ENCODE peak calls at places on chromosomes 12 and 14, in six cellular contexts. X is PC-9, M is GM12878, I is breast epithelium, D is GM23338, T is psoas muscle. U is an unnamed sample.

GRCh38 chr14:55706893-55707292 is 126.9 kb downstream of the KTN1 start:
- DNase-seq in X (no peak), M (no peak), I (no peak), D (no peak), T (no peak), U (no peak)

GRCh38 chr12:111436811-111437210 is 31.1 kb downstream of the SH2B3 start:
- DNase-seq in X (no peak), M (no peak), I (no peak), D (no peak), T (no peak), U (no peak)

GRCh38 chr14:49768301-49769121 is 558 bp downstream of the KLHDC2 start:
- DNase-seq in X (peak; percentile 58), M (no peak), I (peak; percentile 57), D (peak; percentile 67), T (peak; percentile 64), U (peak; percentile 55)

GRCh38 chr14:73472182-73473114 is 14.1 kb upstream of the NUMB start:
- DNase-seq in X (no peak), M (peak; percentile 57), I (no peak), D (peak; percentile 86), T (no peak), U (no peak)

GRCh38 chr12:40344312-40344711 is 119.5 kb downstream of the LRRK2 start:
- DNase-seq in X (no peak), M (no peak), I (no peak), D (no peak), T (no peak), U (no peak)

GRCh38 chr14:96574633-96575191 is 72.5 kb downstream of the PAPOLA start:
- DNase-seq in X (no peak), M (no peak), I (no peak), D (no peak), T (no peak), U (no peak)

GRCh38 chr14:89251066-89251465 is 166.0 kb downstream of the FOXN3 start:
- DNase-seq in X (no peak), M (no peak), I (no peak), D (peak; percentile 52), T (no peak), U (no peak)

GRCh38 chr14:34461334-34462131 is 507 bp downstream of the SPTSSA start:
- DNase-seq in X (peak; percentile 32), M (no peak), I (no peak), D (peak; percentile 77), T (peak; percentile 55), U (peak; percentile 47)

GRCh38 chr14:67335781-67336180 is 23.8 kb downstream of the ATP6V1D start:
- DNase-seq in X (no peak), M (no peak), I (no peak), D (peak; percentile 80), T (no peak), U (no peak)

GRCh38 chr14:89630096-89630829 is 213.2 kb upstream of the FOXN3 start:
- DNase-seq in X (no peak), M (no peak), I (no peak), D (no peak), T (no peak), U (no peak)

GRCh38 chr14:75926431-75926830 is 55.4 kb downstream of the TGFB3 start:
- DNase-seq in X (no peak), M (no peak), I (no peak), D (no peak), T (no peak), U (no peak)

DNA sequence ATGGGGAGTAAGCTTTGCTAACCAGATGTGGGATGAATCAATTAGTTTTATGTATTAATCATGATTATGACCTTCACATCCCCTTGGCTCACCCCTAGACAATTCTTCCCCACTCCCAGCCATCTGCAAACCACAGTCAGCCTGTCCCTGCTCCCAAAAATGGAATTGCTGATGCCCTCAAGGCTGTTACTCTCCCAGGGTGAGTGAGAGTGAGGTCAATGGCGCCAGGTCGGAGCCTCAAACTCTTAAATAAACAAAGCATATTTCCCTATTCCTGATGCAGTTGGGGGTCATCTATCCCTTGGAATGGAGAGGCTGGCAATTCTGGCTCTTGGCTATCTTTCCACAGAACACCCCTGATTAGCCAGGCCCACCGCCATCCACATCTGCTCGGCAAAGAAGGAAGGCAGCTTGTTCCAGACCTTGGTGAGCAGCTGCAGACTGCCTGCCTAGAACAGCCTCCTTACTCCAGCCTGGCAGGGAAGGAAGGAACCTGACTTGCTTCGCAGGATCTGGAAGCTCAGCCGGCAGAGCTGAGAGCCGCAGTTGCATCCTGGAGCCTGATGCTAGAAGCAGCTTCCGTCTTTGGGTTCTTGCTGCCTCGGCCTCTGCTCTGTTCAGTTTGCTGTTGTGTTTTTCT is 57.0 kb downstream of the SMUG1 start:
- DNase-seq in X (no peak), M (no peak), I (no peak), D (no peak), T (no peak), U (no peak)
- H3K27me3 ChIP-seq in X (peaks cover 14% of the 10 kb centered on the region), M (peaks cover 13% of the 10 kb centered on the region), I (no peaks in the 10 kb centered on the region), D (peaks cover 100% of the 10 kb centered on the region), T (peaks cover 10% of the 10 kb centered on the region), U (no peaks in the 10 kb centered on the region)

GRCh38 chr12:125210104-125210755 is 145.0 kb downstream of the AACS start:
- DNase-seq in X (no peak), M (no peak), I (no peak), D (no peak), T (no peak), U (no peak)
- TF ChIP-seq CTCF in X (no peak), M (no peak), I (no peak), D (no peak), T (no peak), U (no peak)

GRCh38 chr14:93939304-93940229 is 12.4 kb downstream of the FAM181A start:
- DNase-seq in X (peak; percentile 59), M (peak; percentile 25), I (peak; percentile 61), D (peak; percentile 89), T (peak; percentile 82), U (peak; percentile 82)

GRCh38 chr14:93937519-93937918 is 10.4 kb downstream of the FAM181A start:
- DNase-seq in X (no peak), M (no peak), I (no peak), D (no peak), T (peak; percentile 52), U (no peak)

GRCh38 chr14:93936926-93937325 is 9.8 kb downstream of the FAM181A start:
- DNase-seq in X (no peak), M (no peak), I (no peak), D (no peak), T (no peak), U (no peak)

GRCh38 chr14:93940437-93940836 is 13.3 kb downstream of the FAM181A start:
- DNase-seq in X (no peak), M (no peak), I (no peak), D (no peak), T (no peak), U (no peak)

DNA sequence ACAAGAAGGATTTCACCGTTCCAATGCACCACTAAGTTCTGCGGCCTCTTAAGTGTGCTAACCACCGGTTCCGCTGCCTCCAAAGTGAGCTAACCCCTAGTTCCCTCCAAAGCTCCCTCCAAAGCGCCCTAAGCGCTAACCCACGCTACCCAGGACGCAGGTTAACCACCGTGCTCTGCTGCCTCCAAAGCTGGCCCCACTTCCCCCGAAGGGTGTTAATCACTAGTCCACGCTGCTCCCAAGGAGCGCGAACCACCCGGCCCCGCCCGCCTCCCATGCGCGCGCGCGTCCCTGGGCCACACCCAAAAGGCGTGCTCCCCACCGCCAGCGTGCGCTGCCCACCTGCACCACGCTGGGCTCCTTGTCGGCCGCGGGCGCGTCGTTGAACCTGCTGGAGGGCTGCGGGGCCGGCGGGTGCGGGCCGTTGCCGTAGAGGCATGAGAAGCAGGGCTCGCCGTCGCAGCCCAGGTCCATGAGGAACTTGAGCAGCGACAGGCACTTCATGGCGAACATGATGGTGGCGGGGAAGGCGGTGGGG is 11.7 kb downstream of the FAM181A start:
- DNase-seq in X (no peak), M (no peak), I (no peak), D (peak; percentile 47), T (no peak), U (no peak)
- H3K4me3 ChIP-seq in X (no peak overlapping the region), M (no peak overlapping the region), I (peak overlapping the region; percentile 33), D (peak overlapping the region; percentile 55), T (no peak overlapping the region), U (no peak overlapping the region)

GRCh38 chr12:124738636-124739467 is 124.8 kb downstream of the SCARB1 start:
- DNase-seq in X (no peak), M (no peak), I (no peak), D (no peak), T (no peak), U (no peak)
- H3K27me3 ChIP-seq in X (no peaks in the 10 kb centered on the region), M (no peaks in the 10 kb centered on the region), I (no peaks in the 10 kb centered on the region), D (no peaks in the 10 kb centered on the region), T (no peaks in the 10 kb centered on the region), U (no peaks in the 10 kb centered on the region)

DNA sequence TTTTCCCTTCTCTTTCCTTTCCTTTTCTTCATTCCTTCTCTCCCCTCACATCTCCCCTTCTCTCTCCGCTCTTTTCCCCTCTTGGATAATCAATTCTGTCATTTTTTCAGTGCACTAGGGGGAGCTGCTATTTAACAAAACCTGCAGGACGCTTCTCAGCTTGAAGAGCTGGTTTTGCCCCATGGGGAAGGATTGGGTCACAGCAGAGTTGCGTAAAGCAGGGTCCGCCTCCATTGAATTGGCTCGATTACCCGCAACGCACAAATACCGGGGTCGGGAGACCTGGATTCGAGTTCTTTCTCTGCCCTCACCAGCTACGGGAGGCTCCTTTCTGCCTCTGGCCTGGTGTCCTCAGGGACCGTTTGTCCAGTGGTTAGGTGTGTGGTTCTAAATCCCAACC is 42.1 kb upstream of the CHGA start:
- DNase-seq in X (peak; percentile 10), M (no peak), I (no peak), D (peak; percentile 90), T (no peak), U (no peak)
- TF ChIP-seq CTCF in X (peak; percentile 71), M (peak; percentile 9), I (peak; percentile 20), D (peak; percentile 76), T (no peak), U (peak; percentile 45)

DNA sequence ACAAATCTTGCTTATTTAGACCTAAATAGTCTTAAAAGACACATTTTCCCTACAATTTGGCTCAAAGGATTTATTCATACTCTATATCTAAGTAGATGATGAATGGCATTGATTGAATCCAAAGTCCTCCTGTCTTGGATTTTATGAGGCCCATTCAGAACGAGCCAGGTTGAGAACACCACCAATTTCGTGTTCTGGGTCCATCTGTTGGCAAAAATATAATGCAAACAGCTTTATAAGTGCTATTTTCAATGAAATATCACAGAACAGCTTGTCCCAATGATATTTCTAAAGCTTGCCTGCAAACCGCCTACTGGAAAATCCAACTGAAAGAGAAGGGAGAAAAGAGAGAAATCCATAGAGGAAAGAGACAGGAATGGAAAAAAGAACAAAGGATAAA is 204.8 kb upstream of the GARIN6 start:
- DNase-seq in X (no peak), M (no peak), I (no peak), D (no peak), T (no peak), U (no peak)
- H3K4me3 ChIP-seq in X (no peak overlapping the region), M (no peak overlapping the region), I (no peak overlapping the region), D (no peak overlapping the region), T (no peak overlapping the region), U (no peak overlapping the region)

GRCh38 chr12:18339633-18340032 is 78.3 kb downstream of the PIK3C2G start:
- DNase-seq in X (no peak), M (no peak), I (no peak), D (no peak), T (no peak), U (no peak)

GRCh38 chr12:18343708-18344107 is 82.4 kb downstream of the PIK3C2G start:
- DNase-seq in X (no peak), M (no peak), I (no peak), D (no peak), T (no peak), U (no peak)

GRCh38 chr12:18340796-18341195 is 79.5 kb downstream of the PIK3C2G start:
- DNase-seq in X (no peak), M (no peak), I (no peak), D (no peak), T (no peak), U (no peak)

GRCh38 chr12:18345021-18345735 is 83.9 kb downstream of the PIK3C2G start:
- DNase-seq in X (no peak), M (no peak), I (no peak), D (no peak), T (no peak), U (no peak)

GRCh38 chr12:18340186-18340585 is 78.9 kb downstream of the PIK3C2G start:
- DNase-seq in X (no peak), M (no peak), I (no peak), D (no peak), T (no peak), U (no peak)
- H3K27me3 ChIP-seq in X (no peaks in the 10 kb centered on the region), M (no peaks in the 10 kb centered on the region), I (no peaks in the 10 kb centered on the region), D (no peaks in the 10 kb centered on the region), T (no peaks in the 10 kb centered on the region), U (no peaks in the 10 kb centered on the region)